ENCODE peak calls at places on chromosomes 13 and 19, in four cellular contexts. H is CD8-positive, alpha-beta T cell; U is IMR-90; I is CD4-positive, alpha-beta T cell. A is an unnamed sample.

GRCh38 chr13:113411216-113412023 is 41.9 kb downstream of the ADPRHL1 start:
- DNase-seq in H (no peak), U (peak), I (no peak), A (peak)

GRCh38 chr13:33150146-33150545 is 133.9 kb downstream of the KL start:
- DNase-seq in H (no peak), U (peak), I (no peak), A (peak)

GRCh38 chr13:21297452-21297851 is 121.0 kb downstream of the MRPL57 start:
- DNase-seq in H (no peak), U (no peak), I (no peak), A (no peak)

GRCh38 chr19:32181356-32181920 is 164.0 kb upstream of the ZNF507 start:
- DNase-seq in H (no peak), U (no peak), I (no peak), A (no peak)

GRCh38 chr13:31433201-31433600 is 233.4 kb downstream of the B3GLCT start:
- DNase-seq in H (no peak), U (no peak), I (no peak), A (no peak)

GRCh38 chr19:12611361-12611699 is 610 bp downstream of the ZNF791 start:
- DNase-seq in H (no peak), U (peak), I (no peak), A (peak)

GRCh38 chr13:27619711-27620376 is 485 bp downstream of the LNX2 start:
- DNase-seq in H (peak), U (peak), I (peak), A (peak)

GRCh38 chr13:43019811-43020210 is 3.6 kb upstream of the DNAJC15 start:
- DNase-seq in H (no peak), U (no peak), I (no peak), A (no peak)

GRCh38 chr19:3097442-3097871 is 3.3 kb downstream of the GNA11 start:
- DNase-seq in H (no peak), U (no peak), I (no peak), A (no peak)

GRCh38 chr19:48490980-48491792 is 20.4 kb downstream of the LMTK3 start:
- DNase-seq in H (peak), U (no peak), I (peak), A (no peak)

GRCh38 chr13:51643882-51644281 is 59.6 kb downstream of the WDFY2 start:
- DNase-seq in H (no peak), U (peak), I (no peak), A (peak)

GRCh38 chr13:98970293-98970692 is 7.6 kb downstream of the DOCK9 start:
- DNase-seq in H (no peak), U (no peak), I (no peak), A (no peak)

GRCh38 chr13:41455725-41456419 is 1.5 kb upstream of the RGCC start:
- DNase-seq in H (no peak), U (no peak), I (peak), A (no peak)

GRCh38 chr19:35507561-35507960 is 5.9 kb downstream of the DMKN start:
- DNase-seq in H (no peak), U (no peak), I (no peak), A (no peak)

GRCh38 chr19:16330368-16330801 is 5.8 kb downstream of the KLF2 start:
- DNase-seq in H (peak), U (peak), I (peak), A (peak)

GRCh38 chr13:30618186-30618937 is 642 bp downstream of the USPL1 start:
- DNase-seq in H (no peak), U (no peak), I (no peak), A (no peak)

DNA sequence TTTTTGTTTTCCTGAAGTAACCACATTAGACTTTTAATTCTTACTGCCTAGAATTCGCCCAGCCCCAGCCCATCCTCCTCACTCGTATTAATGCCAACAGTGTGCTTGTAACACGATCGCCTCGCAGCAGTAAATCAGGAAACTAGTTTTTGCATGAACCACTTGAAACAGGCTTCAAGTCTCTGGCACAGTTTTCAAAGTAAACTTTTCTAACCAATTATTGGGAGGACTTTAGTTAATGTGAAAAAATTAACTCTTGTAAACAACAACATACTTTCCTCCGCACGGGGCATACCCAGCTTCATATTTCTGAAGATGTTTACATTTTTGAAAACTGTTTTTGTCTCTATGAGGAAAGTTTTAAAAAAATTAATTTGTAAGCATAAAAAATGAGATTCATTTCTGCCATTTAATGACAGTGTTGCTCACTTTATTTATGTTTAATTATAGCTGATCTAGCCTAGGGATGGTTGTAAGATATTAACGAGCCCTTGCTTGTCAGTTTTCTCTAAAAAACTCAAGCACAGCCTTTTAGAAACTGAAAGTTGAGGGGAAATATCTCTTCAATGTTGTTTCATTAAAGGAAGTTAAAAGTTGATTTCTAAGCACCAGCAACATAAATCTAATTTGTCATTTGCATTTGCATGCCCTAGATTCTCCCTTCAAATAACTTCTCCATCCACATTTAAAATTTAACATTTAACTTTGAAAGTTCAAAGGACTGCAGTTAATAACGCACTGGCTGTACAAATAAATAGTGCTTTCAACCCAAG is 39.4 kb downstream of the TNFRSF19 start:
- DNase-seq in H (no peak), U (peak), I (no peak), A (peak)
- H3K27ac ChIP-seq in H (no peak), U (peak), I (no peak), A (peak)

GRCh38 chr19:8001995-8002849 is 3.2 kb downstream of the ELAVL1 start:
- DNase-seq in H (peak), U (peak), I (peak), A (peak)
- H3K27ac ChIP-seq in H (no peak), U (peak), I (peak), A (no peak)

GRCh38 chr13:37175996-37176395 is 70.5 kb upstream of the CSNK1A1L start:
- DNase-seq in H (no peak), U (peak), I (no peak), A (peak)

GRCh38 chr13:37168922-37169321 is 63.5 kb upstream of the CSNK1A1L start:
- DNase-seq in H (no peak), U (no peak), I (no peak), A (no peak)

GRCh38 chr13:37168151-37168550 is 62.7 kb upstream of the CSNK1A1L start:
- DNase-seq in H (no peak), U (no peak), I (no peak), A (no peak)

DNA sequence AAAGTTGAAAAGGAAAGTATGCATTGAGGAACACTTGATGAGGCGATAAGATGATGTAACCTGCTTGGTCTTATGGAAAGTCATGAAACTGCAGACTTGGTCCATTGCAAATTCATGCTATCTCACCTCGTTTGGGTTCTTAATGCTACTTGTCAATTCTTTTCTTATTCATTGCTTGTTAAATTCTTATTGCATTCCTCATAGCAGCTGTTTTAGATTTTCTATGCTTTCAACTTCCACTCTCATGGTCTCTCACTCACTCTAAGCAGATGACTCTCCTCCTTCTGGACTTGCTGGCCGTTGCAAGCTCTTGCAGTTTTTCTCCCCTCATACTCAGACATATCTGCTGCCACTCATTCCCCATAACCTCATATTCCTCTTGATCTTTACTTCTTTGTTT is 67.8 kb upstream of the CSNK1A1L start:
- DNase-seq in H (no peak), U (peak), I (no peak), A (peak)
- H3K27ac ChIP-seq in H (no peak), U (no peak), I (no peak), A (peak)

GRCh38 chr13:94181461-94182107 is 297.9 kb downstream of the DCT start:
- DNase-seq in H (no peak), U (no peak), I (no peak), A (no peak)

GRCh38 chr13:94182185-94182761 is 297.2 kb downstream of the DCT start:
- DNase-seq in H (no peak), U (no peak), I (no peak), A (no peak)

GRCh38 chr13:94188173-94188869 is 291.2 kb downstream of the DCT start:
- DNase-seq in H (no peak), U (no peak), I (no peak), A (no peak)

DNA sequence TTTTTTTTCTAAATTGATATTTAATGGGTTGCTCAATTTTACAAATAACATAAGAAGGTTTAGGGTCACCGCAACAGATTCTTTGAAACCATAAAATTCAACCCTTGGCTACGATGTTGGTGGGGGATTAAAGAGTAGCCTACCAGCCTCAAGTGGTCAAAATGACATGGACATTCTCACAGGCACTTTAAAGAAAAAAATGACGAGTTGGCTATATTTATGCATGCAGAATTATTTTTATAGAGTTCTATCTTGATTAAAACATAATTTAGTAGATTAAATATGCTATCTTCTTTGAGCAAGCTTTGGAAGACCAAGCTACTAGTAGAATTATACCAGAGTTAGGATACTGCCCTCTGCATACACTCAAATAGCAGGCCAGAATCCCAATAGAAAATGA is 293.0 kb downstream of the DCT start:
- DNase-seq in H (no peak), U (no peak), I (no peak), A (no peak)
- H3K27ac ChIP-seq in H (no peak), U (no peak), I (no peak), A (no peak)

GRCh38 chr19:39165857-39166256 is 30.9 kb upstream of the NCCRP1 start:
- DNase-seq in H (no peak), U (no peak), I (no peak), A (no peak)

GRCh38 chr19:39167461-39168257 is 29.1 kb upstream of the NCCRP1 start:
- DNase-seq in H (no peak), U (no peak), I (no peak), A (no peak)

GRCh38 chr19:39168258-39169142 is 28.3 kb upstream of the NCCRP1 start:
- DNase-seq in H (no peak), U (no peak), I (no peak), A (no peak)

GRCh38 chr19:39164289-39164688 is 32.5 kb upstream of the NCCRP1 start:
- DNase-seq in H (no peak), U (no peak), I (no peak), A (no peak)

GRCh38 chr19:39166571-39167391 is 30.0 kb upstream of the NCCRP1 start:
- DNase-seq in H (no peak), U (no peak), I (no peak), A (no peak)
- H3K27ac ChIP-seq in H (no peak), U (no peak), I (no peak), A (no peak)

GRCh38 chr19:45681391-45682015 is 10.2 kb downstream of the SNRPD2 start:
- DNase-seq in H (peak), U (peak), I (peak), A (peak)
- H3K27ac ChIP-seq in H (no peak), U (no peak), I (no peak), A (no peak)

DNA sequence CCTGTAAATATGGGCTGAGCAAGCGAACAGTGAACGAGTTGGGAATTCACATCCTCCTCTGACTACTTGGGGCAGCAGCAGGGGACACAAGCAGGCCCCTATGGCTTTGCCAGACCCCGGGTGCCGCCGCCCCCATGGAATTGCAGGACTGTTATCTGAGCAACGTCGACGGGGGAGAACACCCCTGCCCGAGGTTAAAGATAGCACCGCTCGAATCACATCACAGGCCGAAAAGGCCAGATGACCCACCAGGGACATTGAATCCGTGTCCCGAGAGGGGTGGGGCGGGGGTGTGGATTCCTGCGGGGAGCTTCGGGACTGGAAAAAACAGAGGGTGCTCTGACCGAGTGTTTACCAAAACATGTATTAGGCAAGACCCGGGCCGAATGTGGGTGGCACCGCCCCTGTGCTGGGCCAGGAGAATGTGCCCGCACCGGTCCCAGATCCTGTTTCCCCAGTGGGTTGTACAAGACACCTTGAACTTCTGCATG is 9.1 kb downstream of the FEM1A start:
- DNase-seq in H (no peak), U (no peak), I (no peak), A (no peak)
- H3K27ac ChIP-seq in H (no peak), U (no peak), I (no peak), A (no peak)

GRCh38 chr19:41401483-41401882 is 3.9 kb downstream of the BCKDHA start:
- DNase-seq in H (no peak), U (no peak), I (no peak), A (no peak)
- H3K27ac ChIP-seq in H (no peak), U (no peak), I (no peak), A (no peak)

GRCh38 chr13:24050796-24051715 is 109.5 kb upstream of the SPATA13 start:
- DNase-seq in H (no peak), U (no peak), I (no peak), A (no peak)
- H3K27ac ChIP-seq in H (no peak), U (peak), I (no peak), A (no peak)

A was measured in brain microvascular endothelial cell.